ENCODE peak calls at places on chromosomes 7 and 10, in seven cellular contexts. Q is fibroblast of pulmonary artery, A is mucosa of gallbladder, X is fibroblast of the conjunctiva, V is NCI-H345, M is tibial artery, K is caudate nucleus. G is an unnamed sample.

GRCh38 chr10:112811741-112812551 is 138.1 kb upstream of the TCF7L2 start:
- DNase-seq in V (peak; percentile 5), M (peak; percentile 89), Q (peak; percentile 88), X (peak; percentile 94), K (no peak), A (peak; percentile 75), G (peak; percentile 97)

GRCh38 chr10:34731885-34732701 is 83.0 kb downstream of the PARD3 start:
- DNase-seq in V (no peak), X (no peak), Q (peak; percentile 76), K (no peak), A (peak; percentile 41), M (no peak), G (peak; percentile 68)

GRCh38 chr10:103843854-103844567 is 11.4 kb downstream of the SH3PXD2A start:
- DNase-seq in K (no peak), A (no peak), Q (no peak), M (peak; percentile 87), V (no peak), X (peak; percentile 67), G (no peak)

GRCh38 chr10:46550795-46551700 is 5.4 kb downstream of the GPRIN2 start:
- DNase-seq in V (no peak), M (no peak), A (peak; percentile 9), K (no peak), X (no peak), Q (no peak), G (no peak)

GRCh38 chr10:17617031-17617911 is at the start of gene HACD1:
- DNase-seq in A (peak; percentile 55), K (peak; percentile 15), Q (peak; percentile 58), V (peak; percentile 36), X (no peak), M (peak; percentile 81), G (peak; percentile 54)

GRCh38 chr10:62688971-62689700 is 115.4 kb upstream of the ADO start:
- DNase-seq in V (no peak), X (no peak), M (no peak), Q (no peak), A (no peak), K (no peak), G (no peak)

GRCh38 chr7:23450518-23450917 is 19.8 kb downstream of the IGF2BP3 start:
- DNase-seq in X (no peak), V (no peak), Q (no peak), A (no peak), K (no peak), M (no peak), G (no peak)

GRCh38 chr10:48239618-48240017 is 34.9 kb downstream of the FRMPD2 start:
- DNase-seq in M (no peak), X (no peak), Q (no peak), V (no peak), K (no peak), A (no peak), G (no peak)

GRCh38 chr7:87220026-87220733 is 648 bp upstream of the TMEM243 start:
- DNase-seq in A (peak; percentile 80), Q (peak; percentile 74), K (peak; percentile 47), V (peak; percentile 84), X (no peak), M (peak; percentile 86), G (peak; percentile 44)